ENCODE peak calls at places on chromosomes 13 and 19, in five cellular contexts. X, Q, F, K and R are unnamed samples.

GRCh38 chr13:23627419-23627818 is 57.2 kb downstream of the TNFRSF19 start:
- DNase-seq in X (no peak), F (no peak), Q (no peak), K (no peak), R (no peak)

GRCh38 chr19:4556574-4557185 is 2.8 kb downstream of the SEMA6B start:
- DNase-seq in Q (no peak), X (peak), F (no peak), K (no peak), R (peak)

GRCh38 chr13:76019421-76020044 is 383.4 kb downstream of the LMO7 start:
- DNase-seq in F (no peak), Q (no peak), K (peak), X (peak), R (no peak)

GRCh38 chr13:73708393-73708985 is 425.7 kb downstream of the KLF12 start:
- DNase-seq in X (peak), F (peak), Q (no peak), K (peak), R (peak)

GRCh38 chr13:38415233-38415632 is 65.6 kb downstream of the UFM1 start:
- DNase-seq in K (peak), F (no peak), X (peak), Q (no peak), R (peak)

GRCh38 chr13:46062190-46062589 is 9.6 kb upstream of the ZC3H13 start:
- DNase-seq in K (no peak), X (peak), Q (no peak), F (no peak), R (no peak)

GRCh38 chr13:55569082-55569481 is 1571.6 kb upstream of the PRR20A start:
- DNase-seq in X (no peak), Q (no peak), K (no peak), F (no peak), R (no peak)

GRCh38 chr13:101979825-101980224 is 422.0 kb downstream of the FGF14 start:
- DNase-seq in Q (no peak), K (no peak), X (no peak), F (no peak), R (no peak)

GRCh38 chr19:34513767-34514166 is 32.2 kb downstream of the WTIP start:
- DNase-seq in X (no peak), F (no peak), Q (no peak), K (no peak), R (no peak)

GRCh38 chr13:30319130-30319529 is 11.8 kb upstream of the KATNAL1 start:
- DNase-seq in K (no peak), Q (no peak), X (no peak), F (no peak), R (no peak)

GRCh38 chr13:72530471-72530870 is 197.0 kb downstream of the MZT1 start:
- DNase-seq in K (no peak), F (no peak), X (no peak), Q (no peak), R (no peak)

GRCh38 chr19:35162471-35163326 is 8.2 kb downstream of the FXYD5 start:
- DNase-seq in X (no peak), Q (no peak), F (peak), K (no peak), R (no peak)

GRCh38 chr13:31051999-31052398 is 109.7 kb downstream of the HSPH1 start:
- DNase-seq in F (no peak), X (no peak), Q (peak), K (no peak), R (no peak)

GRCh38 chr13:109873351-109874123 is 87.2 kb upstream of the IRS2 start:
- DNase-seq in Q (no peak), F (no peak), K (no peak), X (no peak), R (no peak)

GRCh38 chr19:31119951-31120690 is 229.1 kb downstream of the TSHZ3 start:
- DNase-seq in X (no peak), K (no peak), F (peak), Q (no peak), R (no peak)

GRCh38 chr13:76667551-76667950 is 218.7 kb downstream of the KCTD12 start:
- DNase-seq in K (peak), Q (no peak), X (peak), F (peak), R (peak)

GRCh38 chr19:30416375-30416774 is 44.2 kb downstream of the ZNF536 start:
- DNase-seq in X (no peak), F (no peak), Q (no peak), K (no peak), R (no peak)

GRCh38 chr13:109331898-109332297 is 454.5 kb downstream of the IRS2 start:
- DNase-seq in F (peak), K (no peak), X (no peak), Q (no peak), R (no peak)

GRCh38 chr19:1321539-1321938 is 35.9 kb downstream of the EFNA2 start:
- DNase-seq in X (no peak), K (no peak), Q (no peak), F (no peak), R (no peak)

GRCh38 chr19:36092566-36092965 is 18.4 kb upstream of the OVOL3 start:
- DNase-seq in X (no peak), K (no peak), Q (no peak), F (no peak), R (no peak)

GRCh38 chr19:15393963-15394362 is 14.4 kb upstream of the AKAP8 start:
- DNase-seq in K (no peak), F (no peak), X (no peak), Q (no peak), R (no peak)

GRCh38 chr19:36136975-36137686 is 2.7 kb upstream of the CAPNS1 start:
- DNase-seq in Q (peak), F (no peak), K (peak), X (no peak), R (no peak)

GRCh38 chr13:27636624-27637288 is 15.1 kb downstream of the POLR1D start:
- DNase-seq in Q (no peak), F (no peak), K (no peak), X (no peak), R (no peak)

GRCh38 chr13:114124921-114125320 is 7.5 kb downstream of the RASA3 start:
- DNase-seq in F (peak), X (peak), K (no peak), Q (no peak), R (peak)

GRCh38 chr19:28646629-28647028 is 566.3 kb downstream of the UQCRFS1 start:
- DNase-seq in Q (no peak), K (no peak), X (no peak), F (no peak), R (no peak)

GRCh38 chr13:64248371-64249065 is 2832.9 kb upstream of the PCDH20 start:
- DNase-seq in F (peak), X (no peak), K (no peak), Q (no peak), R (no peak)

GRCh38 chr19:17989425-17990094 is 18.4 kb upstream of the ARRDC2 start:
- DNase-seq in K (no peak), F (no peak), X (no peak), Q (no peak), R (no peak)

GRCh38 chr13:20717581-20718542 is 14.4 kb downstream of the IL17D start:
- DNase-seq in F (no peak), Q (peak), X (no peak), K (no peak), R (no peak)

GRCh38 chr13:110173247-110173818 is 133.6 kb downstream of the COL4A1 start:
- DNase-seq in X (no peak), Q (no peak), K (no peak), F (no peak), R (no peak)

GRCh38 chr13:70856706-70857105 is 748.5 kb upstream of the KLHL1 start:
- DNase-seq in X (peak), Q (no peak), K (no peak), F (no peak), R (no peak)

GRCh38 chr19:40614595-40615411 is 13.6 kb downstream of the LTBP4 start:
- DNase-seq in K (peak), F (peak), Q (peak), X (no peak), R (peak)

GRCh38 chr19:27674701-27675100 is 1538.2 kb downstream of the UQCRFS1 start:
- DNase-seq in X (no peak), Q (no peak), K (no peak), F (no peak), R (no peak)

GRCh38 chr13:87889241-87889640 is 218.1 kb downstream of the SLITRK5 start:
- DNase-seq in F (no peak), X (no peak), K (no peak), Q (no peak), R (no peak)

GRCh38 chr13:71817335-71817734 is 49.7 kb downstream of the DACH1 start:
- DNase-seq in F (no peak), K (no peak), Q (no peak), X (peak), R (no peak)

GRCh38 chr13:37014609-37015008 is 14.0 kb downstream of the EXOSC8 start:
- DNase-seq in K (no peak), F (no peak), Q (no peak), X (no peak), R (no peak)

GRCh38 chr13:51869921-51870320 is 8.2 kb downstream of the CCDC70 start:
- DNase-seq in F (no peak), X (no peak), Q (no peak), K (no peak), R (no peak)

GRCh38 chr13:51867062-51867461 is 5.3 kb downstream of the CCDC70 start:
- DNase-seq in Q (no peak), K (no peak), F (no peak), X (no peak), R (no peak)

GRCh38 chr13:51862965-51863364 is 1.2 kb downstream of the CCDC70 start:
- DNase-seq in Q (no peak), K (no peak), X (no peak), F (no peak), R (peak)

GRCh38 chr13:51861728-51862300 is at the start of gene CCDC70:
- DNase-seq in X (peak), Q (no peak), K (no peak), F (no peak), R (peak)

GRCh38 chr13:51865838-51866237 is 4.1 kb downstream of the CCDC70 start:
- DNase-seq in K (no peak), Q (no peak), F (no peak), X (no peak), R (no peak)
- TF ChIP-seq CTCF in K (no peak), Q (no peak), F (no peak), X (peak), R (no peak)

GRCh38 chr19:38796154-38796553 is 7.2 kb downstream of the LGALS7B start:
- DNase-seq in F (no peak), K (no peak), Q (no peak), X (no peak), R (no peak)

GRCh38 chr19:38793186-38793585 is 4.2 kb downstream of the LGALS7B start:
- DNase-seq in X (no peak), K (no peak), F (no peak), Q (no peak), R (no peak)

GRCh38 chr19:38793671-38794070 is 4.7 kb downstream of the LGALS7B start:
- DNase-seq in K (no peak), Q (no peak), X (no peak), F (no peak), R (no peak)

GRCh38 chr19:38795549-38795948 is 6.5 kb downstream of the LGALS7B start:
- DNase-seq in K (no peak), X (no peak), Q (no peak), F (no peak), R (no peak)

DNA sequence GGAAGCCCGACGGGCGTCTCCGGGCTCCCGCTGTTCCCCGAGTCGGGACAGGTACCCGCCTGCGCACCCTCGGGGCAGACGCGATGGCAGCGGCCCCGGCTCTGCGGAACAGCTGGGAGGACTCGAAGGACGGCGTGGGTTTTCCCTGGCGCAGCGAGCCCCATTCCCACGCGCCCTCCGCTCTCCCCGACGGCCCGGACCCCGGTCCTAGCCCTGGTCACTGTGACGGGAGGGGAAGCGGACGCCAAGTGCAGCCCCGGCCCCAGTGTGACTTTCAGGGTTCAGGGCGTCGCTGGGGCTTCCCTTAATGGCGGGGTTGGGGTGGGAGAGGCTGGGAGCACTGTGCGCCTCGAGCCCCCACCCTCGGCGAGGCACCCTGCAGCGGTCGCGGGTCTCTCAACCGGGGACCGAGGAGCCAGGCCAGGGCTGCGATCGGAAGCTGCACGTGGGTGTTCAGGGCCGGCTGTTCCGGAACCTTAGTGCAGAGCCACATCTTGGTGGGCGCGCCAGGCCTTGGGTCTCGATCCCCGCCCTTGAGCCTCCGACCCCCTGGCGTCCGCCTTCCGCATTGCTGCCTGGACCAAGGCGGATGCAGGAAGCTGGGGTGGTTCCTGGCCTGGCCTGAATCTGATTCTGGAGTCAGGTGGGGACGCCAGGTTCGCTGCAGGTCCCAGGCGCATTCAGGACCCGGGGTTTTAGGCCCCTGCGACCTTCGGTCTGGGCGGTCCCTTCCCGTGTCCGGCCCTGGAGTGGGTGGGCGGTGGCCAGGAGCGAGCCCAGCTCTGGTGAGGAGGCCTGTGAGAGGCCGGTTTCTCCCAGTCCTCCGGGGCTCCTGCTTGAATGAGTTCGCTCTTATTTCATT is 3.5 kb downstream of the LGALS7B start:
- DNase-seq in Q (no peak), X (no peak), F (no peak), K (no peak), R (peak)
- TF ChIP-seq CTCF in Q (no peak), X (no peak), F (peak), K (peak), R (peak)

GRCh38 chr19:3079578-3079977 is 14.6 kb upstream of the GNA11 start:
- DNase-seq in K (no peak), X (no peak), Q (no peak), F (no peak), R (no peak)

GRCh38 chr19:3073159-3073563 is 10.9 kb upstream of the TLE5 start:
- DNase-seq in F (peak), K (no peak), Q (no peak), X (peak), R (no peak)

GRCh38 chr19:3071764-3072163 is 9.5 kb upstream of the TLE5 start:
- DNase-seq in Q (no peak), F (no peak), X (no peak), K (no peak), R (no peak)

GRCh38 chr19:3075605-3076431 is 13.5 kb upstream of the TLE5 start:
- DNase-seq in X (peak), Q (no peak), F (no peak), K (no peak), R (peak)

DNA sequence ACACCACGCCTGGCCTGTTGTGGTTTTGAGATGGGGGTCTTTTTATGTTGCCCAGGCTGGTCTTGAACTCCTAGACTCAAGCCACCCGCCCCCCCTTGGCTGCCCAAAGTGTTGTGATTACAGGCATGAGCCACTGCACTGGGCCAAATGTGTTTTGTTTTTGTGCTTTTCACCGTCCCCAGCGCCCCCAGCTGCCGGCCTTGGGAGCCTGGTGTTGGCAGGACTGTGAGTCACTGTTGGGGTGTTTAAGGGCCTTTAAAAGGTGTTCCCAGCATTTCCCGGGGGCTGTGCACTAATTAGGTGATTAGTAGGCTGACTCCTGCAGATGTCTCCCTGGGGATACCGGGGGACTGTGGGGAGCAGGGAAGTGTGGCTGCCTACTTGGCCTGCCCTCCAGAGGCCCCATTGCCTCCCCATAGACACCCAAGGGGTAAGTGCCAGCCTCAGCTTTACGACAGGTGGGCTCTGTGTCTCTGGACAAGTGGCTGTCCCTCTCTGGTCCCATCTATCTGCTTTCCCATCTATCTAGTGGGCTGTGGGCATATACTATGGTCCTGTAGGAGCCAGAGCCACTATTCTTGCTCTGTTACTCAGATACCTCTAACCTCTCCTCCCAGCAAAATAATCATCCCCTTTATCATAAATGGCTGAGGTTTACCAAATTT is 11.8 kb upstream of the TLE5 start:
- DNase-seq in K (no peak), Q (peak), X (no peak), F (no peak), R (no peak)
- TF ChIP-seq CTCF in K (no peak), Q (no peak), X (no peak), F (peak), R (no peak)

GRCh38 chr13:107124129-107124718 is 556.3 kb upstream of the ARGLU1 start:
- DNase-seq in X (peak), F (peak), K (no peak), Q (no peak), R (no peak)
- TF ChIP-seq CTCF in X (no peak), F (peak), K (peak), Q (peak), R (peak)

GRCh38 chr13:47798194-47798593 is 202.9 kb downstream of the SUCLA2 start:
- DNase-seq in Q (no peak), K (no peak), X (no peak), F (no peak), R (no peak)

GRCh38 chr13:47796816-47797215 is 204.3 kb downstream of the SUCLA2 start:
- DNase-seq in K (no peak), F (no peak), X (no peak), Q (no peak), R (no peak)

GRCh38 chr13:47798906-47799305 is 202.2 kb downstream of the SUCLA2 start:
- DNase-seq in K (no peak), Q (no peak), F (peak), X (peak), R (no peak)

GRCh38 chr13:47790755-47791154 is 210.3 kb downstream of the SUCLA2 start:
- DNase-seq in F (no peak), Q (no peak), X (no peak), K (no peak), R (no peak)

GRCh38 chr13:47794963-47795362 is 206.1 kb downstream of the SUCLA2 start:
- DNase-seq in F (no peak), X (peak), Q (no peak), K (no peak), R (no peak)
- TF ChIP-seq CTCF in F (peak), X (peak), Q (no peak), K (no peak), R (peak)

GRCh38 chr19:49431330-49431749 is 6.2 kb downstream of the GFY start:
- DNase-seq in K (no peak), F (no peak), Q (no peak), X (no peak), R (peak)

GRCh38 chr19:49428547-49429451 is 3.6 kb downstream of the GFY start:
- DNase-seq in Q (no peak), X (no peak), F (no peak), K (no peak), R (no peak)

GRCh38 chr19:49432141-49433073 is 7.2 kb downstream of the GFY start:
- DNase-seq in Q (no peak), F (no peak), K (no peak), X (no peak), R (peak)

GRCh38 chr19:49430172-49430677 is 5.0 kb downstream of the GFY start:
- DNase-seq in X (no peak), Q (no peak), F (no peak), K (no peak), R (no peak)

DNA sequence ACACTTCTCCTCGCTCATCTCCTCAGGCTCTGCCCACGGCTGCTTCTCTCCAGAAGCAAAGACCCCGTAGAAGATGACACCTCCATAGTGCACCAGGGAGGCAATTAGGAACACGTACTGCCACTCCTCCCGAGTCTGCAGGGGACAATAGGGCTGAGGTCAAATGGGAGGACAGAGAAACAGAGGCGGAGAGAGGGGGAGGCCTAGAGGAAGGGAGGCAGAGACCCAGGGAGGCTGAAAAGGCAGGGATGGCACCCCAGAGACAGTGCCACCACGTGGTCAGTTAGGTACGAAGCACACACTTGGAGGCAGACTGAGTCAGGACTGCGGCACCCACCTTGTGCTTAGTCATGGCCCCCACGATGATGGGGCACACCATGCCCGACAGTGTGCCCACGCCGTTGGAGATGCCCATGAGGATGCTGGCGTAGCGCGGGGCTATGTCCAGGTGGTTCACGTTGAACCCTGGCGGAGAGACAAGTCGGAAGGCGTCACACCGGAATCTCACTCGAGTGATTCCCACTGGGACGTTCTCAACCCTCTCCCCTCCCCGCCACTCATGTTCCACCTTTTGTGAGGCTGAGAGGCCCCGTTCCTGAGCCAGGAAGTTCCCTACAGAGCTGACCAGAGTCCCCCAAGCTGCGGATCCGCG is 5.6 kb downstream of the GFY start:
- DNase-seq in F (no peak), Q (no peak), X (peak), K (no peak), R (peak)
- TF ChIP-seq CTCF in F (no peak), Q (no peak), X (peak), K (no peak), R (peak)